ENCODE peak calls at places on chromosomes 13 and 19, in six cellular contexts. One of them, this sample, is unnamed.

GRCh38 chr13:43377955-43378354 is 354.6 kb downstream of the DNAJC15 start:
- DNase-seq in effector memory CD4-positive, alpha-beta T cell: no peak
- DNase-seq in stimulated activated CD8-positive, alpha-beta memory T cell treated with anti-CD3 and anti-CD28 coated beads, Interleukin-4, amount 100 ng/mL, for 1 hour: no peak
- DNase-seq in cardiac fibroblast: peak; percentile 85
- DNase-seq in OCI-LY7: no peak
- DNase-seq in hypothalamus: no peak
- DNase-seq in this sample: no peak

GRCh38 chr13:72435251-72435650 is 292.2 kb downstream of the MZT1 start:
- DNase-seq in OCI-LY7: no peak
- DNase-seq in hypothalamus: no peak
- DNase-seq in cardiac fibroblast: no peak
- DNase-seq in stimulated activated CD8-positive, alpha-beta memory T cell treated with anti-CD3 and anti-CD28 coated beads, Interleukin-4, amount 100 ng/mL, for 1 hour: no peak
- DNase-seq in effector memory CD4-positive, alpha-beta T cell: no peak
- DNase-seq in this sample: no peak

GRCh38 chr19:35977446-35978222 is 17.4 kb upstream of the SDHAF1 start:
- DNase-seq in stimulated activated CD8-positive, alpha-beta memory T cell treated with anti-CD3 and anti-CD28 coated beads, Interleukin-4, amount 100 ng/mL, for 1 hour: no peak
- DNase-seq in cardiac fibroblast: no peak
- DNase-seq in hypothalamus: no peak
- DNase-seq in effector memory CD4-positive, alpha-beta T cell: no peak
- DNase-seq in OCI-LY7: peak; percentile 73
- DNase-seq in this sample: no peak

GRCh38 chr19:32718286-32718685 is 1.3 kb upstream of the TDRD12 start:
- DNase-seq in OCI-LY7: no peak
- DNase-seq in effector memory CD4-positive, alpha-beta T cell: no peak
- DNase-seq in cardiac fibroblast: no peak
- DNase-seq in stimulated activated CD8-positive, alpha-beta memory T cell treated with anti-CD3 and anti-CD28 coated beads, Interleukin-4, amount 100 ng/mL, for 1 hour: no peak
- DNase-seq in hypothalamus: no peak
- DNase-seq in this sample: no peak

GRCh38 chr13:35964764-35965163 is 166.4 kb downstream of the DCLK1 start:
- DNase-seq in effector memory CD4-positive, alpha-beta T cell: no peak
- DNase-seq in stimulated activated CD8-positive, alpha-beta memory T cell treated with anti-CD3 and anti-CD28 coated beads, Interleukin-4, amount 100 ng/mL, for 1 hour: no peak
- DNase-seq in hypothalamus: no peak
- DNase-seq in OCI-LY7: no peak
- DNase-seq in cardiac fibroblast: peak; percentile 83
- DNase-seq in this sample: no peak

GRCh38 chr13:21616880-21617279 is 12.9 kb upstream of the MICU2 start:
- DNase-seq in cardiac fibroblast: no peak
- DNase-seq in hypothalamus: no peak
- DNase-seq in OCI-LY7: no peak
- DNase-seq in effector memory CD4-positive, alpha-beta T cell: no peak
- DNase-seq in stimulated activated CD8-positive, alpha-beta memory T cell treated with anti-CD3 and anti-CD28 coated beads, Interleukin-4, amount 100 ng/mL, for 1 hour: no peak
- DNase-seq in this sample: no peak

GRCh38 chr13:22017226-22017625 is 346.4 kb downstream of the FGF9 start:
- DNase-seq in hypothalamus: no peak
- DNase-seq in cardiac fibroblast: no peak
- DNase-seq in effector memory CD4-positive, alpha-beta T cell: no peak
- DNase-seq in stimulated activated CD8-positive, alpha-beta memory T cell treated with anti-CD3 and anti-CD28 coated beads, Interleukin-4, amount 100 ng/mL, for 1 hour: no peak
- DNase-seq in OCI-LY7: no peak
- DNase-seq in this sample: no peak

GRCh38 chr19:4367781-4368127 is 24.4 kb downstream of the MPND start:
- DNase-seq in hypothalamus: no peak
- DNase-seq in stimulated activated CD8-positive, alpha-beta memory T cell treated with anti-CD3 and anti-CD28 coated beads, Interleukin-4, amount 100 ng/mL, for 1 hour: no peak
- DNase-seq in effector memory CD4-positive, alpha-beta T cell: no peak
- DNase-seq in cardiac fibroblast: no peak
- DNase-seq in OCI-LY7: no peak
- DNase-seq in this sample: no peak

GRCh38 chr13:42420304-42420703 is 148.4 kb downstream of the AKAP11 start:
- DNase-seq in hypothalamus: no peak
- DNase-seq in OCI-LY7: no peak
- DNase-seq in cardiac fibroblast: no peak
- DNase-seq in effector memory CD4-positive, alpha-beta T cell: no peak
- DNase-seq in stimulated activated CD8-positive, alpha-beta memory T cell treated with anti-CD3 and anti-CD28 coated beads, Interleukin-4, amount 100 ng/mL, for 1 hour: no peak
- DNase-seq in this sample: no peak